ENCODE peak calls at places on chromosomes 2 and 18, in eight cellular contexts. G is AG04450, D is astrocyte of the spinal cord, L is epithelial cell of proximal tubule, V is GM12865, I is fibroblast of mammary gland, Y is cardiac fibroblast, S is body of pancreas. X is an unnamed sample.

GRCh38 chr2:202529389-202529788 is 105.4 kb upstream of the FAM117B start:
- DNase-seq in D (peak), Y (peak), G (peak), I (peak), S (no peak), L (no peak), V (no peak), X (peak)

GRCh38 chr2:199602271-199602895 is 144.6 kb upstream of the SATB2 start:
- DNase-seq in I (peak), G (no peak), L (peak), D (no peak), Y (no peak), V (no peak), S (no peak), X (no peak)

GRCh38 chr2:27875089-27875881 is 14.9 kb downstream of the RBKS start:
- DNase-seq in S (no peak), G (no peak), I (no peak), V (no peak), D (no peak), L (no peak), Y (no peak), X (no peak)

GRCh38 chr2:48356701-48357322 is 173.1 kb upstream of the STON1 start:
- DNase-seq in S (no peak), V (peak), D (peak), Y (peak), G (peak), L (no peak), I (no peak), X (no peak)

GRCh38 chr2:97740590-97741182 is 27.3 kb downstream of the ZAP70 start:
- DNase-seq in D (no peak), Y (peak), S (peak), G (no peak), I (peak), L (no peak), V (peak), X (peak)

GRCh38 chr2:237590272-237591020 is at the start of gene RAB17:
- DNase-seq in D (peak), V (no peak), G (no peak), L (peak), Y (peak), S (peak), I (no peak), X (no peak)

GRCh38 chr18:48798334-48799197 is 152.2 kb downstream of the SMAD7 start:
- DNase-seq in S (peak), I (no peak), V (no peak), G (no peak), L (no peak), D (no peak), Y (no peak), X (no peak)

GRCh38 chr2:170818294-170819104 is 1.8 kb downstream of the GAD1 start:
- DNase-seq in L (no peak), Y (no peak), D (no peak), S (no peak), G (no peak), V (no peak), I (no peak), X (no peak)

GRCh38 chr2:241813806-241814570 is 5.0 kb downstream of the NEU4 start:
- DNase-seq in V (no peak), I (peak), D (no peak), G (no peak), Y (no peak), S (no peak), L (no peak), X (no peak)

GRCh38 chr18:36718705-36719328 is 110.0 kb downstream of the TPGS2 start:
- DNase-seq in V (no peak), S (no peak), D (no peak), I (no peak), L (no peak), Y (peak), G (no peak), X (no peak)

GRCh38 chr2:197614532-197614931 is 60.9 kb downstream of the RFTN2 start:
- DNase-seq in D (no peak), V (no peak), L (no peak), G (no peak), I (no peak), Y (no peak), S (no peak), X (no peak)

GRCh38 chr2:196836440-196836839 is 27.3 kb upstream of the C2orf66 start:
- DNase-seq in S (no peak), Y (peak), I (peak), V (no peak), G (no peak), L (no peak), D (no peak), X (peak)

GRCh38 chr18:13871701-13872100 is 43.6 kb downstream of the MC2R start:
- DNase-seq in D (no peak), G (no peak), Y (no peak), V (no peak), S (no peak), L (no peak), I (no peak), X (no peak)

GRCh38 chr2:11056614-11057013 is 98.7 kb upstream of the SLC66A3 start:
- DNase-seq in I (peak), G (peak), D (peak), V (no peak), L (peak), S (no peak), Y (peak), X (peak)

GRCh38 chr18:10386956-10387355 is 67.5 kb upstream of the APCDD1 start:
- DNase-seq in I (no peak), Y (no peak), L (no peak), G (no peak), S (no peak), V (no peak), D (no peak), X (no peak)

GRCh38 chr18:28711096-28711495 is 534.2 kb upstream of the CDH2 start:
- DNase-seq in S (no peak), I (no peak), L (no peak), G (no peak), Y (no peak), D (no peak), V (no peak), X (no peak)
- TF ChIP-seq CTCF in S (no peak), I (no peak), L (no peak), G (no peak), Y (no peak), D (no peak), V (no peak), X (no peak)

GRCh38 chr18:22166070-22166972 is 3.1 kb upstream of the GATA6 start:
- DNase-seq in Y (peak), I (no peak), V (no peak), S (peak), L (no peak), D (no peak), G (no peak), X (peak)

GRCh38 chr18:22168360-22168921 is 948 bp upstream of the GATA6 start:
- DNase-seq in L (no peak), S (peak), D (no peak), V (no peak), Y (peak), I (no peak), G (no peak), X (peak)

GRCh38 chr18:22169011-22169888 is at the start of gene GATA6:
- DNase-seq in I (peak), V (peak), Y (peak), L (no peak), D (peak), S (peak), G (peak), X (peak)

GRCh38 chr18:22167091-22167470 is 2.3 kb upstream of the GATA6 start:
- DNase-seq in L (no peak), G (no peak), Y (no peak), I (no peak), S (peak), V (no peak), D (no peak), X (no peak)

DNA sequence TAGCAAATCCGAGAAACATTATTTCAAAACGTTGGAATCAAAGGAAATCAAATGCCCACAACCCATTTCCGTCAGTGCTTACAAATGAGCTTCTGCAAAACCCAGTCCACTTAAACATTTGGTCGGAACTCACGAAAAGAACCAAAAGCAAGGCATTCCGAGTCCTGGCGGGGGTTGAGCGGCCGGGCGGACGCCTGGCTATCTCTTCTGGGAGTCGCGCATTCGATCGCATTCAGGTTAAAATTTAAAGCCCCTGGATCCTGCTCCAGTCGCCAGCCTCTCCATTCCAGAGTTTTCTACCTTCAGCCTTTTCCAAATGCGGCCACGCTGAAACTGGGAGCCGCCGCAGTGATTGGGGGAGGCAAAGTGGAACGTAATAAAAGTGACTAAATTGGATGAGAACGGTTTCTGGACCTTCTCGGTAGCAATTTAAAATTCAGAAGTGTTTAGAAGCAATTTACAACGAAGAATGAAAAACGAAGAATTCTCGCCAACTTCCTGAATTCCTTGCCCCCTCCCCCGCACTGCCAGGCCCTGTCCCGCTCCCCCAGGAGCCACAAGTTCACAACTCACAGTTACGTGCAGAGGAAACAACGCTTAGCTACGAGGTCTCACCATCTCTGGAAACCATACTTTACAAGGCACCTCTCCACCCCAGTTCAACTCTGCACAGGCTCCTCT is 1.8 kb upstream of the GATA6 start:
- DNase-seq in L (no peak), G (no peak), D (peak), V (no peak), S (peak), I (no peak), Y (peak), X (no peak)
- H3K4me3 ChIP-seq in L (no peak), G (no peak), D (peak), V (no peak), S (peak), I (no peak), Y (peak), X (no peak)

DNA sequence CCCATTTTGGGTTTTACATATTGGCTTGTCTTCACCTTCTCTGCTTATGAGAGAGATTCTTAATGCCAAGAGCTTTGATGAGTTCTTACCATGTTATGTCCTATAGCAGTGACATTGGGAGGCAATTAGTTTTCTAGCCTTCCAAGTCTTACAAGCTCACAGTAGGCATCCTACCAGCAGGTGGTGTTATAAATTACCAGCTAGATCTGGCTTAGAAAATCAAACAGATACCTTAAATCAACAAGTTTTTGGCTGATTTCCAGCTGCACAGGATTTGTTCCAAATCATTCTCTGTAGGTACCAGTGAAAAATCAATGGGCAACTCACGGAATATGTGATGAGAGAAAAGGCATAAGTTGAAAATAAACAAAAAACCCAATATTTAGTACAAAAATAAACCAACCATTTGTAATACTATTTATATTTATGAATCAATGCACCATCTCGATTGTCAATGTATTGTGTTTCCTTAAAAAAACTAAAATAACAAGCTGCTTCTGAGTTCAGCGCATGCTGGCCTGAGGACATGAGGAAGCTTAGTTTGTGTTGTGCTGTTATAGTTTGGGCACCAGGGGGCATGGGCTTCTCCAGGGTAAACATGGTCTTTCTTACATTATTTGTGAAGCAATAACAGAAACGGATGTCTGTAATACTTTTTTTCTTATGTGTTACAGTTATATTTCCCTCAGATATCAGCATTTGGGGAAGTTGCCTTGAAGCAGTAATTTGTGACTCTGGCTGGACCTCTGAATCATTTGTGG is 34.1 kb upstream of the NXPH2 start:
- DNase-seq in S (no peak), G (no peak), V (peak), D (no peak), I (peak), L (no peak), Y (peak), X (no peak)
- TF ChIP-seq CTCF in S (peak), G (peak), V (peak), D (peak), I (peak), L (peak), Y (no peak), X (peak)

GRCh38 chr18:456361-456821 is 44.1 kb downstream of the COLEC12 start:
- DNase-seq in D (peak), V (no peak), S (no peak), Y (peak), L (no peak), I (peak), G (no peak), X (peak)
- H3K4me3 ChIP-seq in D (no peak), V (no peak), S (no peak), Y (no peak), L (no peak), I (no peak), G (peak), X (no peak)

DNA sequence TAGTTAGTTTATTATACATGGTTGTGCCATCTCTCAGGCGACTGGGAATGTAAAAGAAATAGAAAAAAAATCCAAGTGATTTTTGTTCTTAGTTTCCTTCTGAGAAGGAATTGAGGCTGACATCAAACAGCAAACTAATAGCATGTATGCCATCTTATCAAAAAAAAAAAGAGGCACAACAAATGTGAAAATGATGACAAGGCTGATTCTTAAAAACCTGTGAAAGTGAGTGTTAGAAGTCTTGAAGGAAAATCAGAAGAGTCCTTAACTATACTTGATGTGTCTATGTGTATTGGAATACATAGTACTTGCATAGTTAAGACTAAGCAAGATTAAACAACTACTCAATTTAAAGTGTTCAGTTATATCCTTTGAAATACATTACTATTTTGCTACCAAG is 161.0 kb downstream of the CCDC85A start:
- DNase-seq in D (no peak), Y (no peak), I (no peak), S (no peak), V (no peak), L (no peak), G (no peak), X (no peak)
- TF ChIP-seq CTCF in D (no peak), Y (no peak), I (no peak), S (no peak), V (no peak), L (no peak), G (no peak), X (no peak)

GRCh38 chr2:109614715-109615636 is 812 bp downstream of the SOWAHC start:
- DNase-seq in G (no peak), V (no peak), D (no peak), L (no peak), I (no peak), S (peak), Y (peak), X (no peak)

GRCh38 chr2:109615637-109616144 is 1.5 kb downstream of the SOWAHC start:
- DNase-seq in I (no peak), Y (no peak), L (no peak), G (no peak), S (no peak), V (no peak), D (no peak), X (no peak)

GRCh38 chr2:109613922-109614714 is at the start of the genes SEPTIN10 and SOWAHC:
- DNase-seq in G (peak), I (peak), V (peak), Y (peak), S (peak), L (peak), D (peak), X (peak)

GRCh38 chr2:109612991-109613921 is 510 bp downstream of the SEPTIN10 start:
- DNase-seq in L (no peak), V (peak), D (peak), I (peak), Y (peak), S (peak), G (no peak), X (peak)

DNA sequence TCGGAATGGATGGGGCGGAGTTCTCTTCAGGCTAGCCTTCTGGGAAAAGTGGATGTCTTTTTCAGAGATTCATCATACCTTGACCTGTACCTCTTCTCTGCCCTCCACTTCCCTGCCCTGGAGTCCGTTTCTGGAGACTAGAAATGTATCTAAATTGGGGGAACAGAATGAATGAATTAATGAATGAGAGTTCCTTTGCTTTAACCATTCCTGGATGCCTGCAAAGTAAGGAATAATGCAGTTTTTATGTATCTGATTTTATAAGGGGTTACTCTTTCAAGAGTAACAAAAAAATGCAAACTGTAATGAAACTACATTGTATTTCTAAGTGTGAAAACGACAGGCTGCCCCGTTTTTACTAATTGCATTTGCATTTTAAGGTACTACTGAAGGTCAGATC is 2.0 kb downstream of the SOWAHC start:
- DNase-seq in I (no peak), G (no peak), D (no peak), S (no peak), L (no peak), V (no peak), Y (no peak), X (no peak)
- H3K4me3 ChIP-seq in I (peak), G (peak), D (no peak), S (no peak), L (peak), V (peak), Y (no peak), X (peak)

DNA sequence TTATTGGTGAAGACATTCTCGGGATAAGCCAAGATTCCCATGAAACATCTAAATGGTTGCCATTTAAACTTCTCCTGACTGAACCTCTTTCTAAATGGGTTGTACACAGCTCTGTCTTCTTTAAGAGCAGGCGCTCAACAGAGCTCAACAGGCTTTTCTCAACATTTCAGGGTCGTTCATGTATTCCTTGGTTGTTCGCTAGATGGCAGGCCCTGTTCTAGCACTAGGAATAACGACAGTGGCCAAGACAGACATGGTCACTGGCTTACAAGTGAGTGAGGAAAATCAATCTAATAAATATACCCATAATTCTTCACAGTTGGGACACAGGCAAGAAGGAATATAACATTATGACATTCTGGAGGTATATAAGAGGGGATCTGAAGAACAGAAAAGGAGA is 154.5 kb downstream of the SMAD2 start:
- DNase-seq in Y (peak), I (peak), D (no peak), L (no peak), S (no peak), V (peak), G (no peak), X (no peak)
- TF ChIP-seq CTCF in Y (peak), I (no peak), D (peak), L (peak), S (peak), V (peak), G (peak), X (peak)

GRCh38 chr18:74456017-74456408 is 1.1 kb downstream of the DIPK1C start:
- DNase-seq in S (no peak), I (no peak), V (no peak), Y (no peak), G (no peak), D (no peak), L (no peak), X (no peak)

GRCh38 chr18:74454279-74454741 is 2.8 kb downstream of the DIPK1C start:
- DNase-seq in L (no peak), G (no peak), V (no peak), Y (no peak), S (no peak), I (no peak), D (no peak), X (no peak)

GRCh38 chr18:74456409-74457042 is 582 bp downstream of the DIPK1C start:
- DNase-seq in S (no peak), Y (no peak), D (no peak), V (no peak), L (no peak), I (no peak), G (no peak), X (no peak)

GRCh38 chr18:74453642-74454198 is 3.4 kb downstream of the DIPK1C start:
- DNase-seq in L (no peak), S (no peak), D (no peak), G (no peak), V (no peak), Y (no peak), I (no peak), X (no peak)

DNA sequence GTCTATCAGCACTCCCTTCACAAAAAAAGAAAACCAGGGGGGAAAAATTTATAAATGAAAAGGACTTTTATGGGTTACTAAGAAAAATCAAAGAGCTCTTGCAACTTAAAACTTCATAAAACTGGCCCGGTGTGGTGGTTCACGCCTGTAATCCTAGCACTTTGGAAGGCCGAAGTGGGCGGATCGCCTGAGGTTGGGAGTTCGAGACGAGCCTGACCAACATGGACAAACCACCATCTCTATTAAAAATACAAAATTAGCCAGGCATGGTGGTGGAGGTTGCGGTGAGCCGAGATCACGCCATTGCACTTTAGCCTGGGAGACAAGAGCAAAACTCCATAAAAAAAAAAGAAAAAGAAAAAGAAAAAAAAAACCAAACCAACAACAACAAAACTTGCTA is 1.7 kb downstream of the DIPK1C start:
- DNase-seq in Y (no peak), V (no peak), S (no peak), D (no peak), G (no peak), L (no peak), I (no peak), X (no peak)
- H3K4me3 ChIP-seq in Y (no peak), V (no peak), S (no peak), D (no peak), G (no peak), L (no peak), I (no peak), X (no peak)

GRCh38 chr18:28204154-28204553 is 27.2 kb upstream of the CDH2 start:
- DNase-seq in D (peak), V (no peak), Y (peak), G (peak), I (peak), S (no peak), L (peak), X (peak)

GRCh38 chr18:28201056-28201455 is 24.1 kb upstream of the CDH2 start:
- DNase-seq in G (no peak), V (no peak), Y (no peak), I (no peak), S (no peak), D (no peak), L (no peak), X (no peak)

GRCh38 chr18:28193177-28193778 is 16.3 kb upstream of the CDH2 start:
- DNase-seq in D (no peak), V (no peak), Y (no peak), L (no peak), I (no peak), G (no peak), S (no peak), X (no peak)

GRCh38 chr18:28198588-28198987 is 21.7 kb upstream of the CDH2 start:
- DNase-seq in D (no peak), G (no peak), Y (no peak), I (no peak), S (no peak), V (no peak), L (no peak), X (no peak)
- TF ChIP-seq CTCF in D (no peak), G (no peak), Y (no peak), I (no peak), S (no peak), V (no peak), L (no peak), X (no peak)

GRCh38 chr2:231396058-231396821 is 730 bp downstream of the B3GNT7 start:
- DNase-seq in V (no peak), S (no peak), L (no peak), I (no peak), Y (no peak), D (no peak), G (no peak), X (no peak)
- H3K4me3 ChIP-seq in V (peak), S (peak), L (no peak), I (no peak), Y (peak), D (no peak), G (no peak), X (no peak)

X was measured in foreskin fibroblast.